ENCODE peak calls at places on chromosomes 12 and 14, in seven cellular contexts. F is CD8-positive, alpha-beta memory T cell; O is fibroblast of lung; A is small intestine; C is neural progenitor cell; S is cardiac muscle cell; N is MM.1S. H is an unnamed sample.

GRCh38 chr12:64665506-64665905 is 55.2 kb downstream of the RASSF3 start:
- DNase-seq in O (no peak), S (no peak), N (peak; percentile 92), F (peak; percentile 56), C (peak; percentile 31), A (no peak), H (peak; percentile 45)

GRCh38 chr12:106118-106561 is 39.6 kb downstream of the IQSEC3 start:
- DNase-seq in S (no peak), A (peak; percentile 18), F (no peak), N (peak; percentile 86), C (peak; percentile 63), O (no peak), H (no peak)

GRCh38 chr12:106760184-106760531 is 14.3 kb upstream of the RIC8B start:
- DNase-seq in F (no peak), A (no peak), O (peak; percentile 18), N (peak; percentile 95), S (peak; percentile 47), C (peak; percentile 73), H (peak; percentile 72)

GRCh38 chr14:102116361-102117180 is 23.1 kb upstream of the WDR20 start:
- DNase-seq in F (no peak), S (no peak), N (no peak), C (no peak), A (no peak), O (no peak), H (no peak)

GRCh38 chr14:95523818-95524448 is 7.5 kb upstream of the SYNE3 start:
- DNase-seq in N (no peak), C (no peak), A (peak; percentile 93), F (no peak), O (no peak), S (no peak), H (peak; percentile 79)

GRCh38 chr14:88233915-88234314 is 89.2 kb downstream of the KCNK10 start:
- DNase-seq in A (peak; percentile 17), O (no peak), C (peak; percentile 71), S (peak; percentile 43), F (no peak), N (no peak), H (no peak)

GRCh38 chr14:50083467-50084337 is 32.7 kb downstream of the VCPKMT start:
- DNase-seq in N (peak; percentile 18), A (no peak), O (no peak), S (no peak), F (peak; percentile 48), C (no peak), H (no peak)

GRCh38 chr14:101408077-101408831 is 153.0 kb upstream of the DIO3 start:
- DNase-seq in C (no peak), N (no peak), F (no peak), S (no peak), A (no peak), O (peak; percentile 80), H (no peak)

GRCh38 chr14:70897475-70897874 is 9.8 kb upstream of the PCNX1 start:
- DNase-seq in O (peak; percentile 87), S (no peak), F (no peak), C (no peak), N (no peak), A (no peak), H (no peak)

GRCh38 chr14:102939820-102940561 is 17.5 kb downstream of the AMN start:
- DNase-seq in A (peak; percentile 68), C (no peak), S (no peak), F (no peak), O (no peak), N (no peak), H (peak; percentile 89)

GRCh38 chr12:117686911-117687377 is 281.8 kb downstream of the KSR2 start:
- DNase-seq in C (no peak), F (no peak), A (no peak), N (no peak), O (peak; percentile 91), S (no peak), H (no peak)

GRCh38 chr12:114674201-114675047 is 9.6 kb downstream of the TBX3 start:
- DNase-seq in A (no peak), F (no peak), O (no peak), S (no peak), C (peak; percentile 56), N (no peak), H (peak; percentile 11)
- H3K27me3 ChIP-seq in A (no peaks in the 10 kb centered on the region), F (peaks cover 9% of the 10 kb centered on the region), O (no peaks in the 10 kb centered on the region), S (peaks cover 18% of the 10 kb centered on the region), C (peaks cover 100% of the 10 kb centered on the region), N (peaks cover 11% of the 10 kb centered on the region), H (no peaks in the 10 kb centered on the region)

DNA sequence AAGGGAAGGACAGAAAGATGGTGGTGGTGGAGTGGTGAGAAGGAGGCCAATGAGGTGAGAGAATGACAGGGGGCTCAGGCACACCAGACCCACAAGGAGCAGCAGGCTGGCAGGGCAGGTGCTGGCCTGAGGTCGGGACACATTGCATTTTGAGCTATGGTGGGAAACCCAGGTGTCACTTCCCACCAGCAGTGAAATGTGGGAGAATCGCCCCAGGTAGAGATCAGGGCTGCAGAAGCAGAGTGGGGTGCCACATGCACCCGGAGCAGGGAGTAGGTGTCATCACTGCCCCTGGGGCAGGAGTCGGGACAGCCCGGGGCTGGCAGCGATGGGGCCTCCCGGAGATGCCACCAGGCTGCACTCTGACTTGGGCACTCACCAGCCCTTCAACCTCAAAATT is 315.8 kb downstream of the BCL11B start:
- DNase-seq in S (no peak), C (no peak), A (no peak), N (no peak), O (no peak), F (no peak), H (no peak)
- H3K27me3 ChIP-seq in S (no peaks in the 10 kb centered on the region), C (no peaks in the 10 kb centered on the region), A (no peaks in the 10 kb centered on the region), N (no peaks in the 10 kb centered on the region), O (no peaks in the 10 kb centered on the region), F (no peaks in the 10 kb centered on the region), H (no peaks in the 10 kb centered on the region)

DNA sequence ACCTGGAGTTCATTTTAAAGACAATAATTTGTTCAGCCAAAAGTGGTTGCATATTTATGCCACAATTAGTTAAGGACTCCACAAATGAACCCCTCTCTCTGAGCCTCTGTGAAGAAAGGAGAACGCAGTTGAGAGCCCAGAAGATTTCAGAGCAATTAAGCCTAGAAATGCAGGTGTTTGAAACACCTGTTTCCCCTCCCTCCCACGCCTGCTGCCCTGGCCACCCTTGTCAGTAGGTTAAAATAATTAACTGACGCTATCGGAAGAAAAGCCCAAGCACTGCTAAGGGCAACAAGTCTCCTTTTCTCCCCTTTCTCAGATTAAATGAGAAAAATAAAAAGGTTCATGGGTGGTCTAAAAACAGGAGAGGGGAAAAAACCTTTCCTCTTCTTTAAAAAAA is 99.2 kb downstream of the PPM1A start:
- DNase-seq in O (no peak), F (no peak), C (peak; percentile 38), N (peak; percentile 69), A (no peak), S (no peak), H (no peak)
- H3K27me3 ChIP-seq in O (no peaks in the 10 kb centered on the region), F (no peaks in the 10 kb centered on the region), C (no peaks in the 10 kb centered on the region), N (no peaks in the 10 kb centered on the region), A (no peaks in the 10 kb centered on the region), S (no peaks in the 10 kb centered on the region), H (no peaks in the 10 kb centered on the region)

DNA sequence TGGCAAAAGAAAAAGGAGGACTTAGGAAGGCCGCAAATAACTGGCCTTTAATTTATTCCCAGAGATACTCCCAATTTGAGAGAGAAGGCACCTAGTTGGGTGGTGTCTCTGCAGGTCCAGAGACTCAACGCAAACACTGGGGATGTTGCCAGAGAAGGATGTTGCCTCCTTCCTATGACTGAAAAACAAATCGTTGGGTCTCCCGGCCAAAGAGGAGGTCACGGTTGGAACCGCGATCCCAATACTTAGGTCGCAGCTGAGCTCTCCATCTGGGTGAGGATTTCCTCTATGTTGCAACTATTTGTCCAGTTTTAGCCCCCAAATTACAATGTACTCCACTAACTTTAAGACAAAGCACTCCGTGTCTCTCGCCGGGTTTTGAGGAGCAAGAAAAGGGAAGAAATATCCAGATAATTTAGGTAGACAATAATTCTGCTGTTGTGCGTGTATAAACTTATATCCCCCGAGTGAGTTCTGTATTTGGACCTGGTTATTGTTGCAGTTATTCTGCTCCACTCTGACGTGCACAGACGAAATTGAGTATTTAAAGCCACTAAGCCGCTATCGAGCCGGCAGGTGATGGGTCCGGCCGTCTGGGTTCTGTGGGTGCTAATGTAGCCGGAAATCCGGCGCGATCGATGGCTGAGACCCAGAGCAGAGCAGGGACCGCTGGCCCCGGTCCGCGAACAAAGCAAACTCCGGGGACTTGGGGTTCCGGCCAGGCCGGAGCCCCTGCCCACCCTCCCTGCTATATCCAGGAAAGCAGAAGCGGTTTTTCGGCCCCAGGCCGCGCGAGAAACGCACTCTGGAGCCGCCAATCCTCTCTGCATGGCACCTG is 5.7 kb downstream of the HOXC12 start:
- DNase-seq in A (no peak), O (no peak), F (no peak), C (no peak), N (no peak), S (no peak), H (no peak)
- H3K27me3 ChIP-seq in A (peaks cover 7% of the 10 kb centered on the region), O (peaks cover 95% of the 10 kb centered on the region), F (peaks cover 92% of the 10 kb centered on the region), C (peaks cover 100% of the 10 kb centered on the region), N (peaks cover 100% of the 10 kb centered on the region), S (peaks cover 100% of the 10 kb centered on the region), H (peaks cover 85% of the 10 kb centered on the region)

DNA sequence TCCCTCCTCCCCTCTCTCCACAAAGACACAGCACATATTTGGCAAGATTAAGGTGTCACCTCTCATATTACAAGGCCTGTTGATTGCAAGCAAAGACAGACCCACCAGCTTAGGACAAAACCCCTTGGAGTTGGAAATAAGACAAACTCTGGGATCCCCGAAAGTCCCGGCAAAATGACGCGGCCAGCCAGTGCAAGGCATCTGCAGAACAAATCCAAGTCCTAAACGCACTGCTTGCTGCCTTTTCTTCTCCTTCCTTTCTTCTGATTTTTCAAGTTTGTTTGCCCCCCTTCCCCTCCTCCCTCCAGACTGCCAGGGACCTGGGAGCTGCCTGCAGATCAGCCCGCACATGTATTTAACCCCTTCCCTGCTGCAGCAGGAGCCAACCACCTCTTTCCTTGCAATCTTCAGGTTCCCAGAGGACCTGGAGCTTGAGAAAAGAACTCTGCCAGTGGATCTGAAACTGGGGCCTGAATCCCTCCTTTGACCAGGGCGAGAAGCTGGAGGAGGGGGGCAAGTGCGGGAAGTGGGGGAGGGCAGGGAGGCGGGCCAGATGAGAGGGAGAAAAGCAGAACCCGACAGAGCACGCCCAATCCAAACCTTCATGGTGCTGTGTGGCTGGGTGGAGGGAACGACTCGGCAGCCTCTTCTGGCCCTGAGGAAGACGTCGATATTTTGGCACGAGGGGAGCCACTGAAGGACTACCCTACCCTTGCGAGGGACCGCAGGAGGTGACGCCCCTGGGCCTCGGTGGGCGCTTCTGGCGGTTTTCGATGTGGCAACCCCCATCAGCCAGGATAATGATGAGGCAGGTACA is 2.0 kb upstream of the NTF3 start:
- DNase-seq in F (no peak), O (no peak), N (no peak), C (peak; percentile 69), A (no peak), S (peak; percentile 42), H (no peak)
- H3K27me3 ChIP-seq in F (peaks cover 8% of the 10 kb centered on the region), O (peaks cover 9% of the 10 kb centered on the region), N (peaks cover 30% of the 10 kb centered on the region), C (peaks cover 37% of the 10 kb centered on the region), A (no peaks in the 10 kb centered on the region), S (peaks cover 42% of the 10 kb centered on the region), H (peaks cover 9% of the 10 kb centered on the region)

GRCh38 chr12:102687523-102687922 is 207.2 kb upstream of the IGF1 start:
- DNase-seq in O (no peak), A (no peak), F (no peak), N (no peak), S (no peak), C (no peak), H (no peak)
- H3K27me3 ChIP-seq in O (no peaks in the 10 kb centered on the region), A (no peaks in the 10 kb centered on the region), F (no peaks in the 10 kb centered on the region), N (no peaks in the 10 kb centered on the region), S (no peaks in the 10 kb centered on the region), C (no peaks in the 10 kb centered on the region), H (no peaks in the 10 kb centered on the region)

GRCh38 chr12:2722806-2723205 is 72.0 kb upstream of the FKBP4 start:
- DNase-seq in S (no peak), O (peak; percentile 37), N (no peak), C (no peak), F (no peak), A (no peak), H (peak; percentile 39)
- H3K27me3 ChIP-seq in S (peaks cover 64% of the 10 kb centered on the region), O (peaks cover 23% of the 10 kb centered on the region), N (no peaks in the 10 kb centered on the region), C (peaks cover 76% of the 10 kb centered on the region), F (no peaks in the 10 kb centered on the region), A (no peaks in the 10 kb centered on the region), H (no peaks in the 10 kb centered on the region)